ENCODE peak calls at places on chromosome 15, in four cellular contexts. C is H1, L is HepG2, J is K562. P is an unnamed sample.

GRCh38 chr15:73927476-73928240 is 1.4 kb downstream of the LOXL1 start:
- DNase-seq in C (peak), L (no peak), J (peak), P (peak)

GRCh38 chr15:99174567-99174966 is 69.7 kb downstream of the SYNM start:
- DNase-seq in C (no peak), L (no peak), J (no peak), P (no peak)

GRCh38 chr15:67126551-67127333 is 61.3 kb downstream of the SMAD3 start:
- DNase-seq in C (no peak), L (peak), J (no peak), P (no peak)

GRCh38 chr15:93974804-93975481 is 256.4 kb upstream of the MCTP2 start:
- DNase-seq in C (no peak), L (peak), J (no peak), P (peak)

GRCh38 chr15:81957698-81958097 is 88.1 kb downstream of the MEX3B start:
- DNase-seq in C (no peak), L (no peak), J (peak), P (no peak)

GRCh38 chr15:25175789-25176615 is 221.2 kb downstream of the SNRPN start:
- DNase-seq in C (no peak), L (no peak), J (no peak), P (no peak)

GRCh38 chr15:45048784-45049631 is 26.0 kb downstream of the SORD start:
- DNase-seq in C (no peak), L (no peak), J (peak), P (no peak)

GRCh38 chr15:56886450-56886856 is 32.0 kb upstream of the TCF12 start:
- DNase-seq in C (no peak), L (peak), J (no peak), P (no peak)

GRCh38 chr15:81117136-81117535 is 16.9 kb upstream of the CFAP161 start:
- DNase-seq in C (no peak), L (no peak), J (no peak), P (no peak)

GRCh38 chr15:50181983-50182232 is at the start of gene SLC27A2:
- DNase-seq in C (no peak), L (no peak), J (peak), P (peak)

GRCh38 chr15:94075349-94075748 is 156.0 kb upstream of the MCTP2 start:
- DNase-seq in C (no peak), L (no peak), J (no peak), P (no peak)

GRCh38 chr15:65730560-65731172 is 61.4 kb downstream of the DENND4A start:
- DNase-seq in C (no peak), L (no peak), J (no peak), P (peak)

GRCh38 chr15:66646799-66647198 is 55.2 kb upstream of the SMAD6 start:
- DNase-seq in C (no peak), L (no peak), J (no peak), P (no peak)

GRCh38 chr15:66714543-66714981 is 12.5 kb downstream of the SMAD6 start:
- DNase-seq in C (no peak), L (no peak), J (no peak), P (no peak)

GRCh38 chr15:101167791-101168462 is 83.9 kb downstream of the CHSY1 start:
- DNase-seq in C (no peak), L (peak), J (peak), P (no peak)

GRCh38 chr15:26767169-26767670 is 5.6 kb downstream of the GABRB3 start:
- DNase-seq in C (peak), L (no peak), J (no peak), P (peak)

GRCh38 chr15:74368121-74368520 is 675 bp upstream of the CYP11A1 start:
- DNase-seq in C (no peak), L (no peak), J (no peak), P (no peak)

GRCh38 chr15:34271493-34271892 is 46.7 kb downstream of the EMC4 start:
- DNase-seq in C (no peak), L (peak), J (no peak), P (no peak)

GRCh38 chr15:69414702-69415161 is 583 bp downstream of the KIF23 start:
- DNase-seq in C (peak), L (peak), J (peak), P (peak)

GRCh38 chr15:31887246-31887645 is 143.1 kb upstream of the CHRNA7 start:
- DNase-seq in C (no peak), L (no peak), J (no peak), P (no peak)

GRCh38 chr15:91308855-91309254 is 208.8 kb downstream of the SV2B start:
- DNase-seq in C (no peak), L (no peak), J (no peak), P (no peak)

GRCh38 chr15:47872869-47873301 is 155.6 kb downstream of the SEMA6D start:
- DNase-seq in C (no peak), L (no peak), J (no peak), P (no peak)

GRCh38 chr15:87631093-87631492 is 625.4 kb downstream of the NTRK3 start:
- DNase-seq in C (no peak), L (no peak), J (no peak), P (no peak)

GRCh38 chr15:65796610-65797012 is 4.5 kb upstream of the DENND4A start:
- DNase-seq in C (no peak), L (no peak), J (no peak), P (peak)

GRCh38 chr15:95923797-95924196 is 406.7 kb upstream of the NR2F2 start:
- DNase-seq in C (no peak), L (no peak), J (no peak), P (no peak)
- TF ChIP-seq JUN in C (no peak), L (no peak), J (no peak), P (no peak)

DNA sequence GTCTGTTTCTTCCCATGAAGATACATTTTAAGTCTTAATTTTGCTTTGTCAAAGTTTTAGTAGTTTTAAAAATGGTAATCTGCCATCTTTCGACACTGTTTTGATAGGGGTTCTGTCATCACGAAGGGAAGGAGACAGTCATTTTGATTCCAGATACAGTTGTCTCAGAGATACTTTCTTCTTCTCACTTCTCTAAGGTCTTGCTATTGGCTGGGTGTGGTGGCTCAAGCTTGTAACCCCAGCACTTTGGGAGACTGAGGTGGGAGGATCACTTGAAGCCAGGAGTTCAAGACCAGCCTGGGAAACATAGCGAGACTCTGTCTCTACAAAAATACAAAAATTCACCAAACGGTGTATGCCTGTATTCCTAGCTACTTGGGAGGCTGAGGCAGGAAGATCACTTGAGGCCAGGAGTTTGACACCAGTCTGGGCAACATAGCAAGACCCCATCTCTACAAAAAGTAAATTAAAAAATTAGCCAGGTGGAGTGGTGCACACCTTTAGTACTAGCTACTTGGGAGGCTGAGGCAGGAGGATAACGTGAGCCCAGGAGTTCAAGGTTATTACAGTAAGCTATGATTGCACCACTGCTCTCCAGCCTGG is 3.3 kb downstream of the RAB8B start:
- DNase-seq in C (peak), L (no peak), J (no peak), P (no peak)
- TF ChIP-seq CEBPB in C (no peak), L (no peak), J (no peak), P (no peak)

GRCh38 chr15:89370120-89371077 is 35.8 kb upstream of the POLG start:
- DNase-seq in C (peak), L (no peak), J (no peak), P (no peak)
- TF ChIP-seq RFX5 in C (no peak), L (no peak), J (no peak), P (no peak)

DNA sequence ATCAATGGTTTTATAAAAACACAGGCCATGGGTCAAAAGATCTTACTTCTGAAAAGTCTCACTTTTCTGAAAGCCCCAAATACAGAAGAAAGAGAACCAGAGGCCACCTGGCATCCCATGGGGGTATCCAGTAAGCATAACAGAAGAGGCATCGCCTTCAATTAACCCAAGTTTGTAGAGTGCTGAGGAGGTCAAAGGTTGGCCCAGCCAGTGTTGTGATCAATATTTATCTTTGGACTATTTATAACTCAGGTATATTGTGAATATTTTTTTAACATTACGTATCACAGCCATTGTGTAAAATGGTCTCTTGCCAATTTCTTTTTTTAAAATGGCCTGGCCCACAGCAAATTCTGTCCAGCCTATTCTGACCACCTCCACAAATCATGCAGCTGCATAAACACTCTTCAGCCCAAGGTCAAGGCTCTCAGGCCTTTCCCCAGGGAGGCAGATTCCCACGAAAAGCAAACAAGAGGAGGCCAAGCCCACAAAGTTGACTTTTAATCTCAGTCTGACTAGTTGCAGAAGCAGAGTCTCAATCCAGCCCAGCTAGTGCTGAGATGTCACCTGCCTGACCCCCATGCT is 26.2 kb upstream of the SPTBN5 start:
- DNase-seq in C (no peak), L (no peak), J (no peak), P (no peak)
- TF ChIP-seq JUN in C (no peak), L (no peak), J (no peak), P (no peak)

DNA sequence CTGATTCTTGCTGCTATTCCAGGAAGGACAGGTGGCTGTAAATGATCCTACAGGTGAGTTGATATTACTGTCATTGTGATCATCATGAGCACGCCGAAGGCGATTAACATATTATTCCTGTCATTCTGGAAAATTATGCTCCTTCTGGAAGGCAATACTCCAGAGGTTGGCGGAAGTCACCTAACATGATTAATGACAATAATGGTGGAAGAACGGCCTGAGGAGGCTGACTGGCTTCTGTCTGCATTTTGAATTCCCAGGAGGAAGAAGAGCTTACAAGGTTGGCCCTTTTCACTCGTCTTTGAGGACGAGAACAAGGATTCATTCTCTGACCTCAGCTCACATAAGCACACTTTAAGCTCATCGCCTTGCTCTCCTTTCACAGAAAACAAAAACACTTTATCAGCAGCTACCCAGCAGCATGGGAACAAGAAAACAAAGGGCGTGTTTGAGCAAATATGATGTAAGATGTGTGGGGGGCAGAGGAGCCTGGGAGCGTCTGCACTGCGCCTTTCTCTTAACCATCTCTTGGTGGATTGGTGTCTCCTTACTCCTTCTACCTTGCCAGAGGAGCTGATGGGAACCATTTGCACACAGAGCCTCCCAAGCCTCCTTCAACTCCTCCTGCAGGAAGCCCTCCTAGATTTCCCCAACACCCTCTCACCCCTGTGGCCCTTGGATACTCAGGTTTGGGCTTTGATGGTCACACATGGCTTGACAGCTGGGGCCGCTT is 23.0 kb downstream of the ACSBG1 start:
- DNase-seq in C (peak), L (no peak), J (no peak), P (no peak)
- TF ChIP-seq CEBPB in C (no peak), L (no peak), J (peak), P (no peak)

GRCh38 chr15:51801391-51801835 is 28.0 kb upstream of the TMOD3 start:
- DNase-seq in C (no peak), L (peak), J (peak), P (peak)
- TF ChIP-seq RFX5 in C (no peak), L (no peak), J (no peak), P (no peak)

GRCh38 chr15:60916674-60917468 is 312.2 kb downstream of the RORA start:
- DNase-seq in C (peak), L (peak), J (peak), P (peak)

GRCh38 chr15:60914360-60914759 is 314.7 kb downstream of the RORA start:
- DNase-seq in C (no peak), L (no peak), J (no peak), P (no peak)

GRCh38 chr15:60916032-60916673 is 312.9 kb downstream of the RORA start:
- DNase-seq in C (no peak), L (no peak), J (no peak), P (no peak)

GRCh38 chr15:60918234-60918964 is 310.7 kb downstream of the RORA start:
- DNase-seq in C (no peak), L (no peak), J (no peak), P (no peak)

DNA sequence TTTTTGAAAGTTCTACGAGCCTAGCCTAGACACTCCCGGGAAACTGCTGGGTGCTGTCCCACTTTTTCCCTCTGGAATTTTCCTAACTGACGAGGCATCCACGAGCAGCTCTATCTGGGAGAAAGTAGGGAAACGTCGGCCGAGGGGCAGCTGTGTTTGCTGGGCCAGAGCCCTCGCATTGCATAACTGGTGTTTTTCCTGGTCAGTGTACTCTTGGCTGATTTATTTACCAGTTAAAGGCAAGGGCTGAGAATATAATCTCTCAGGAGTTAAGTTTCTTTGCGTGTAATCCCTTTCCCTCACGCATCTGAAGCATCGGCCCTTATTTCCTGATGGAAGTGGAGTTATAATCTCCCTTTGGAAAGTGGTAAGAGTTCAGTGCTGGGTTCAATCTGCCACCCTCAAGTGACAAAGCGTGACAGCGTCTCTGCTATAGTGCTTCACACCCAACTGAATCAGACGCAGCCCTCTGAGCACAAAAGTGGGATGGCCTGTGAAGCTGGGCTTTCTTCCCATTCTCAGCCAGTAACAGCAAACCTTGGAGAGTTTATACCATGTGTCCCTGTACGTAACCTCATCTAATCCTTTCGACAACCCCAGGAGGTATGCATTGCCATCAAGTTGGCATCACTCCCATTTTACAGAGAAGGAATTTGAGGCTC is 311.5 kb downstream of the RORA start:
- DNase-seq in C (no peak), L (no peak), J (no peak), P (no peak)
- TF ChIP-seq JUN in C (no peak), L (no peak), J (no peak), P (no peak)

DNA sequence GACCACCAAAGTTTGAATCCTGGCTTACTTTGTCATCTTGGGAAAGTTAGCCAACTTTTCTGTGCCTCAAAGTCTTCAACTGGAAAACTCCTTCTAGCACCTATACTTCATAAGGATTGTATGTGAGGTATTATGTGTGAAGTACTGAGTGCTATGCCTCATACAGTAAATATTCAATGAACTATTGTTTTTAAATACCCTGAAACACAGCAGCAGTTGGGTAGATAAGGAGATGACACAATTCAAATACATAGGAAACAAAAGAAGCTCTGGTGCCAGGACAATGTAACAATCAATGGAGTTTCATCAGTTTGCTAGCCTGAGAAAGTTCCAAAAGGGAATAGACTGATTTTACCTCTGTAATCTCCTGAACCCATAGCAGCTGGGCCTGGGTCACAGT is 43.3 kb downstream of the TUBGCP4 start:
- DNase-seq in C (no peak), L (no peak), J (no peak), P (no peak)
- TF ChIP-seq CEBPB in C (no peak), L (no peak), J (no peak), P (no peak)

P was measured in A549.